ENCODE peak calls at places on chromosomes 6 and 20, in five cellular contexts. X, N, V, S and O are unnamed samples.

GRCh38 chr6:117290173-117290834 is 24.9 kb downstream of the VGLL2 start:
- DNase-seq in S (no peak), N (no peak), V (no peak), X (no peak), O (no peak)

GRCh38 chr6:7787137-7787575 is 61.3 kb downstream of the BMP6 start:
- DNase-seq in V (peak), X (no peak), N (peak), S (peak), O (peak)

GRCh38 chr6:53426544-53427270 is 78.0 kb upstream of the ELOVL5 start:
- DNase-seq in N (peak), V (no peak), S (no peak), X (no peak), O (no peak)

GRCh38 chr6:53469163-53469562 is 75.7 kb downstream of the GCLC start:
- DNase-seq in S (no peak), V (no peak), X (no peak), N (no peak), O (no peak)

GRCh38 chr6:14280766-14281293 is 163.3 kb downstream of the CD83 start:
- DNase-seq in X (no peak), N (no peak), V (no peak), S (no peak), O (no peak)

GRCh38 chr6:1624071-1624847 is 14.5 kb downstream of the FOXC1 start:
- DNase-seq in N (no peak), V (no peak), X (no peak), S (no peak), O (no peak)

GRCh38 chr20:45036044-45036755 is 64.7 kb downstream of the KCNS1 start:
- DNase-seq in N (peak), V (peak), X (no peak), S (peak), O (no peak)

GRCh38 chr6:21538186-21538798 is 55.3 kb upstream of the SOX4 start:
- DNase-seq in V (peak), X (no peak), N (peak), S (peak), O (no peak)

GRCh38 chr6:20028143-20028542 is 184.1 kb downstream of the MBOAT1 start:
- DNase-seq in N (no peak), X (no peak), V (no peak), S (no peak), O (no peak)

GRCh38 chr6:105178110-105178509 is 1.7 kb downstream of the POPDC3 start:
- DNase-seq in S (peak), N (peak), V (peak), X (no peak), O (no peak)

GRCh38 chr6:5302995-5303622 is 41.8 kb downstream of the FARS2 start:
- DNase-seq in X (no peak), S (no peak), N (peak), V (peak), O (peak)

GRCh38 chr20:57560554-57561355 is at the start of gene PCK1:
- DNase-seq in X (no peak), V (no peak), S (no peak), N (no peak), O (no peak)

GRCh38 chr20:40643891-40644290 is 45.1 kb downstream of the MAFB start:
- DNase-seq in V (no peak), S (no peak), N (no peak), X (no peak), O (no peak)

GRCh38 chr6:6736753-6737654 is 148.5 kb downstream of the LY86 start:
- DNase-seq in S (no peak), X (no peak), V (no peak), N (no peak), O (no peak)

GRCh38 chr6:41371461-41371991 is 36.1 kb downstream of the NCR2 start:
- DNase-seq in S (peak), N (no peak), V (no peak), X (no peak), O (peak)

GRCh38 chr20:41391587-41392001 is 25.0 kb upstream of the EMILIN3 start:
- DNase-seq in V (peak), S (no peak), N (peak), X (no peak), O (no peak)

GRCh38 chr6:129843573-129843972 is 17.5 kb downstream of the TMEM244 start:
- DNase-seq in S (no peak), X (no peak), N (peak), V (no peak), O (no peak)

GRCh38 chr6:37049990-37050853 is 44.8 kb downstream of the FGD2 start:
- DNase-seq in V (no peak), N (no peak), X (peak), S (no peak), O (no peak)

GRCh38 chr6:96760153-96760687 is 77.1 kb downstream of the GPR63 start:
- DNase-seq in S (no peak), X (no peak), V (no peak), N (no peak), O (no peak)

GRCh38 chr20:31824125-31824485 is 4.9 kb downstream of the MYLK2 start:
- DNase-seq in V (no peak), S (no peak), X (no peak), N (no peak), O (no peak)

GRCh38 chr6:22056398-22056797 is 240.4 kb downstream of the PRL start:
- DNase-seq in N (peak), X (no peak), S (no peak), V (peak), O (no peak)

GRCh38 chr20:32213870-32214269 is 6.2 kb downstream of the POFUT1 start:
- DNase-seq in X (no peak), V (no peak), S (no peak), N (no peak), O (no peak)

GRCh38 chr20:24809606-24810005 is 139.5 kb upstream of the CST7 start:
- DNase-seq in N (no peak), S (no peak), X (no peak), V (no peak), O (no peak)

GRCh38 chr6:27630727-27631613 is 158.1 kb upstream of the ZNF184 start:
- DNase-seq in X (peak), V (peak), N (peak), S (no peak), O (peak)